ENCODE peak calls at places on chromosomes 5 and 9, in four cellular contexts. A, M, K and T are unnamed samples. For H3K4me1, the result is how much of the 10 kb centered on the place peaks cover.

GRCh38 chr9:131960805-131961495 is 118.7 kb downstream of the MED27 start:
- DNase-seq in A (no peak), M (no peak), K (no peak), T (no peak)

GRCh38 chr5:67165524-67166459 is 30.8 kb downstream of the CD180 start:
- DNase-seq in A (peak), M (peak), K (peak), T (peak)

GRCh38 chr5:72508241-72509170 is 1.3 kb upstream of the ZNF366 start:
- DNase-seq in A (no peak), M (no peak), K (no peak), T (no peak)

GRCh38 chr5:61768692-61769281 is 436.7 kb downstream of the ZSWIM6 start:
- DNase-seq in A (peak), M (no peak), K (no peak), T (peak)

GRCh38 chr5:82351754-82352145 is 73.6 kb upstream of the RPS23 start:
- DNase-seq in A (peak), M (no peak), K (no peak), T (no peak)

GRCh38 chr9:132886358-132886725 is 7.6 kb downstream of the SPACA9 start:
- DNase-seq in A (no peak), M (no peak), K (no peak), T (no peak)

GRCh38 chr5:134025786-134026185 is 21.0 kb upstream of the VDAC1 start:
- DNase-seq in A (no peak), M (no peak), K (no peak), T (no peak)

GRCh38 chr9:5698810-5699556 is 70.1 kb downstream of the RIC1 start:
- DNase-seq in A (no peak), M (no peak), K (no peak), T (no peak)

DNA sequence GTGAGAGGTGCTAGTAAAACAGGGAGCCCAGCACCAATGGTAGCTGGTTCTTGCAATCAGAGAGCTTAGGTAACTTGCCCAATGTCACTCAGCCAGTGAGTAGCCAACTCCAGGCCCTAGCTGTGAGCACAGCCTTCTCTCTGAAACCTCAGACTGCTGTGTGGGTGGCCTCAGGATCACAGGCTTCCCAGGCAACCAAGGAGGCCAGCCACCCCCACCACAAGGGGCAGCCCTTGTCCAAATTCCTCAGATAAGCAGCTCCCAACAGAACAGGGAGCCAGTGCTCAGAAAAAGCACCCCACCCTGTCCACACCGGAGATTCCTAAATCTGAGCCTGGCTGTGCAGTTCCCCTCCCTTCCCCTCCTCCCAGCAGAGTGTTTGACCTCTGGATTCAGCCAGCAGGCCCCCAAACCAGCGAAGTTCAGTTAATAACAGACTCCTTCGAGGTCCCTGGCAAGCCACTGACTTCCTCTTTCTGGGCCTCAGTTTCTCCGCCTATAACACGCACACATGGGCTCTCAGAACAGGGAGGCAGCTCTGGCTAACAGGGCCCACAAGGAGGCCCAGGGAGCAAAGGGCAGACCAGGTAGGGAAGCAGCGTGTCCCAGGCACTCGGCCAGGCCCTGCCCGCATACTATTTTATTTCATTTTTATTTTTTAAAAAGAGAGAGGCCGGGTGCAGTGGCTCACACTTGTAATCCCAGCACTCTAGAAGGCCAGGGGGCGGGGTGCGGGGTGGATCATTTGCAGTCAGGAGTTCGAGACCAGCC is 2.7 kb downstream of the EEIG1 start:
- DNase-seq in A (no peak), M (peak), K (peak), T (peak)
- TF ChIP-seq CTCF in A (peak), M (peak), K (no peak), T (peak)

GRCh38 chr9:97411440-97411788 is 482 bp upstream of the TDRD7 start:
- DNase-seq in A (no peak), M (no peak), K (no peak), T (no peak)
- H3K27ac ChIP-seq in A (no peak), M (peak), K (peak), T (no peak)

GRCh38 chr5:1524799-1525623 is 1.3 kb upstream of the LPCAT1 start:
- DNase-seq in A (no peak), M (peak), K (peak), T (no peak)
- H3K4me1 ChIP-seq in A (under half), M (under half), K (under half), T (under half)

GRCh38 chr9:1100945-1101344 is 50.8 kb downstream of the DMRT2 start:
- DNase-seq in A (peak), M (peak), K (no peak), T (peak)
- TF ChIP-seq CTCF in A (peak), M (peak), K (peak), T (peak)

GRCh38 chr9:116471093-116471906 is 215.8 kb upstream of the TRIM32 start:
- DNase-seq in A (no peak), M (peak), K (no peak), T (peak)
- H3K27ac ChIP-seq in A (peak), M (peak), K (peak), T (peak)

DNA sequence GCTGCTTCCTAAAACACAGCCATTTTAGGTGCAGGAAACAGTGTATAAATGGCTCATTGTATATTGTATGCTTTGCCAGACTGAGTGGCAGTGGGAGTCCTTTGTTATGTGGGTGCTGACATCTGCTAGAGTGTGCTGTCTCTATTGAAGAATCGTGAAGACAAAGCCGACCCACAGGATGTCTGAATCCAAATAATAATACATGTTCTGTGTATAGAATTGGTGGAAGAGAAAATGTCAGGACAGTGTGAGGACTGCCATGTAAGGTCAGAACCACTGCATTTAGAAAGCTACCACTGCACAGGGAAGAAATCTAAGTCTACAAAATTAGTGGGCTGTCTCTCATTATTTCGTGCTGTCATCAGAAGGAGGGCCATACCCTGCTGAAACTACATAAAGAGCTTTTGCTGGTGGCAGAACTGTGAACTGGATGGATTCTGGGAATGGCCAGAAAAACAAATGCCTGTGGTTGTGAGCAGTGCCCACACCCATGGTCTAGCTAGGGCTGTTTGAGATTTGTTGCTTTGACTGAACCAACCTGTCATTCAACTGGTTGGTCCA is 2.5 kb downstream of the IL7R start:
- DNase-seq in A (no peak), M (no peak), K (no peak), T (no peak)
- H3K4me1 ChIP-seq in A (under half), M (under half), K (under half), T (under half)

GRCh38 chr9:109385499-109385898 is 64.6 kb upstream of the EPB41L4B start:
- DNase-seq in A (no peak), M (no peak), K (no peak), T (no peak)
- TF ChIP-seq CTCF in A (no peak), M (no peak), K (no peak), T (no peak)

DNA sequence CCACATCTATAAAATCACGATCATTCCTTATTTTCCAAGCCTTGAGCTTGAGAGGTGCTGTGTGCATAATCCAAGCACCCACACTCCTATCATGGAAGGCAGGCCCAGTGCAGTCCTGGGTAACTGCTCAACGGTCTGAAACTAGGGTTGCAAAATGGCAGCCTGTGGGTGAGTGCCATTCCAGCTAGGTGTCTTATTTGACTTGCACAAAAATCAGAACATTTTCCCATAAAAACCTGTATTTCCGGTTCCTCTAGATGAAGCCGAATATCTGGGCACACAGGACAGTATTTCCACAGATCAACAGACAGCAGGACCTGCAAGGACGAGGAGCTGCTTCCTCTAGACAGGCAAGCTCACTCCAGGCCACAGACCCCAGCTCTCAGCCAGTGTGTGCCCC is 588.8 kb downstream of the BNC2 start:
- DNase-seq in A (no peak), M (no peak), K (no peak), T (no peak)
- H3K27ac ChIP-seq in A (no peak), M (no peak), K (no peak), T (no peak)